ENCODE peak calls at places on chromosomes 11 and 22, in five cellular contexts. One of them, this sample, is unnamed.

GRCh38 chr11:21415566-21415965 is 746.2 kb downstream of the NELL1 start:
- DNase-seq in suprapubic skin: no peak
- DNase-seq in brain microvascular endothelial cell: no peak
- DNase-seq in stimulated activated CD8-positive, alpha-beta memory T cell treated with anti-CD3 and anti-CD28 coated beads, Interleukin-4, amount 100 ng/mL, for 1 hour: no peak
- DNase-seq in H4: no peak
- DNase-seq in this sample: no peak

GRCh38 chr11:64542172-64543125 is 48.6 kb upstream of the SLC22A12 start:
- DNase-seq in suprapubic skin: no peak
- DNase-seq in brain microvascular endothelial cell: no peak
- DNase-seq in stimulated activated CD8-positive, alpha-beta memory T cell treated with anti-CD3 and anti-CD28 coated beads, Interleukin-4, amount 100 ng/mL, for 1 hour: no peak
- DNase-seq in H4: no peak
- DNase-seq in this sample: no peak

GRCh38 chr22:30947821-30948454 is 20.6 kb downstream of the MORC2 start:
- DNase-seq in suprapubic skin: no peak
- DNase-seq in brain microvascular endothelial cell: peak; percentile 9
- DNase-seq in stimulated activated CD8-positive, alpha-beta memory T cell treated with anti-CD3 and anti-CD28 coated beads, Interleukin-4, amount 100 ng/mL, for 1 hour: no peak
- DNase-seq in H4: no peak
- DNase-seq in this sample: no peak

GRCh38 chr11:44258190-44258489 is 51.8 kb downstream of the ALX4 start:
- DNase-seq in suprapubic skin: no peak
- DNase-seq in brain microvascular endothelial cell: no peak
- DNase-seq in stimulated activated CD8-positive, alpha-beta memory T cell treated with anti-CD3 and anti-CD28 coated beads, Interleukin-4, amount 100 ng/mL, for 1 hour: no peak
- DNase-seq in H4: no peak
- DNase-seq in this sample: no peak

GRCh38 chr11:105357764-105358163 is 218.2 kb upstream of the CARD18 start:
- DNase-seq in suprapubic skin: no peak
- DNase-seq in brain microvascular endothelial cell: peak; percentile 66
- DNase-seq in stimulated activated CD8-positive, alpha-beta memory T cell treated with anti-CD3 and anti-CD28 coated beads, Interleukin-4, amount 100 ng/mL, for 1 hour: no peak
- DNase-seq in H4: no peak
- DNase-seq in this sample: no peak

GRCh38 chr22:30396871-30397655 is at the start of gene SEC14L2:
- DNase-seq in suprapubic skin: peak; percentile 81
- DNase-seq in brain microvascular endothelial cell: no peak
- DNase-seq in stimulated activated CD8-positive, alpha-beta memory T cell treated with anti-CD3 and anti-CD28 coated beads, Interleukin-4, amount 100 ng/mL, for 1 hour: no peak
- DNase-seq in H4: peak; percentile 16
- DNase-seq in this sample: peak; percentile 84

GRCh38 chr11:64092119-64092760 is 56.5 kb downstream of the FLRT1 start:
- DNase-seq in suprapubic skin: no peak
- DNase-seq in brain microvascular endothelial cell: no peak
- DNase-seq in stimulated activated CD8-positive, alpha-beta memory T cell treated with anti-CD3 and anti-CD28 coated beads, Interleukin-4, amount 100 ng/mL, for 1 hour: no peak
- DNase-seq in H4: peak; percentile 75
- DNase-seq in this sample: no peak

GRCh38 chr11:108632041-108632440 is 32.8 kb upstream of the DDX10 start:
- DNase-seq in suprapubic skin: no peak
- DNase-seq in brain microvascular endothelial cell: no peak
- DNase-seq in stimulated activated CD8-positive, alpha-beta memory T cell treated with anti-CD3 and anti-CD28 coated beads, Interleukin-4, amount 100 ng/mL, for 1 hour: no peak
- DNase-seq in H4: no peak
- DNase-seq in this sample: no peak

GRCh38 chr11:12248330-12248729 is 129.0 kb upstream of the PARVA start:
- DNase-seq in suprapubic skin: no peak
- DNase-seq in brain microvascular endothelial cell: no peak
- DNase-seq in stimulated activated CD8-positive, alpha-beta memory T cell treated with anti-CD3 and anti-CD28 coated beads, Interleukin-4, amount 100 ng/mL, for 1 hour: no peak
- DNase-seq in H4: no peak
- DNase-seq in this sample: peak; percentile 82

GRCh38 chr11:73340164-73340563 is 32.1 kb downstream of the ARHGEF17 start:
- DNase-seq in suprapubic skin: no peak
- DNase-seq in brain microvascular endothelial cell: no peak
- DNase-seq in stimulated activated CD8-positive, alpha-beta memory T cell treated with anti-CD3 and anti-CD28 coated beads, Interleukin-4, amount 100 ng/mL, for 1 hour: no peak
- DNase-seq in H4: no peak
- DNase-seq in this sample: no peak

GRCh38 chr11:46309669-46310288 is 32.3 kb downstream of the CREB3L1 start:
- DNase-seq in suprapubic skin: no peak
- DNase-seq in brain microvascular endothelial cell: no peak
- DNase-seq in stimulated activated CD8-positive, alpha-beta memory T cell treated with anti-CD3 and anti-CD28 coated beads, Interleukin-4, amount 100 ng/mL, for 1 hour: no peak
- DNase-seq in H4: no peak
- DNase-seq in this sample: no peak

GRCh38 chr11:130269544-130269943 is 45.2 kb downstream of the ZBTB44 start:
- DNase-seq in suprapubic skin: no peak
- DNase-seq in brain microvascular endothelial cell: no peak
- DNase-seq in stimulated activated CD8-positive, alpha-beta memory T cell treated with anti-CD3 and anti-CD28 coated beads, Interleukin-4, amount 100 ng/mL, for 1 hour: no peak
- DNase-seq in H4: no peak
- DNase-seq in this sample: no peak

GRCh38 chr11:12602421-12602820 is 71.8 kb upstream of the TEAD1 start:
- DNase-seq in suprapubic skin: no peak
- DNase-seq in brain microvascular endothelial cell: no peak
- DNase-seq in stimulated activated CD8-positive, alpha-beta memory T cell treated with anti-CD3 and anti-CD28 coated beads, Interleukin-4, amount 100 ng/mL, for 1 hour: no peak
- DNase-seq in H4: no peak
- DNase-seq in this sample: no peak

GRCh38 chr11:122933434-122933833 is 48.2 kb downstream of the BSX start:
- DNase-seq in suprapubic skin: no peak
- DNase-seq in brain microvascular endothelial cell: no peak
- DNase-seq in stimulated activated CD8-positive, alpha-beta memory T cell treated with anti-CD3 and anti-CD28 coated beads, Interleukin-4, amount 100 ng/mL, for 1 hour: no peak
- DNase-seq in H4: no peak
- DNase-seq in this sample: no peak

GRCh38 chr11:16034074-16034473 is 322.3 kb downstream of the SOX6 start:
- DNase-seq in suprapubic skin: no peak
- DNase-seq in brain microvascular endothelial cell: no peak
- DNase-seq in stimulated activated CD8-positive, alpha-beta memory T cell treated with anti-CD3 and anti-CD28 coated beads, Interleukin-4, amount 100 ng/mL, for 1 hour: no peak
- DNase-seq in H4: no peak
- DNase-seq in this sample: no peak